ENCODE peak calls at places on chromosomes 13 and 19, in ten cellular contexts. One of them, this sample, is unnamed.

GRCh38 chr19:11361037-11361770 is 6.0 kb downstream of the PLPPR2 start:
- DNase-seq in fibroblast of lung: no peak
- DNase-seq in neural progenitor cell: peak; percentile 97
- DNase-seq in trophoblast cell: peak; percentile 88
- DNase-seq in keratinocyte: no peak
- DNase-seq in mammary epithelial cell: no peak
- DNase-seq in IMR-90: no peak
- DNase-seq in adipocyte: no peak
- DNase-seq in HCT116: no peak
- DNase-seq in neuronal stem cell: peak; percentile 86
- DNase-seq in this sample: no peak

GRCh38 chr13:50969691-50970090 is 60.1 kb downstream of the RNASEH2B start:
- DNase-seq in fibroblast of lung: peak; percentile 27
- DNase-seq in neural progenitor cell: peak; percentile 51
- DNase-seq in trophoblast cell: peak; percentile 19
- DNase-seq in keratinocyte: no peak
- DNase-seq in mammary epithelial cell: peak; percentile 16
- DNase-seq in IMR-90: no peak
- DNase-seq in adipocyte: peak; percentile 4
- DNase-seq in HCT116: no peak
- DNase-seq in neuronal stem cell: no peak
- DNase-seq in this sample: peak; percentile 16

GRCh38 chr13:38338089-38338488 is 11.6 kb upstream of the UFM1 start:
- DNase-seq in fibroblast of lung: no peak
- DNase-seq in neural progenitor cell: no peak
- DNase-seq in trophoblast cell: no peak
- DNase-seq in keratinocyte: no peak
- DNase-seq in mammary epithelial cell: no peak
- DNase-seq in IMR-90: no peak
- DNase-seq in adipocyte: no peak
- DNase-seq in HCT116: no peak
- DNase-seq in neuronal stem cell: no peak
- DNase-seq in this sample: no peak

GRCh38 chr19:12773571-12773970 is 1.8 kb downstream of the HOOK2 start:
- DNase-seq in fibroblast of lung: no peak
- DNase-seq in neural progenitor cell: no peak
- DNase-seq in trophoblast cell: no peak
- DNase-seq in keratinocyte: no peak
- DNase-seq in mammary epithelial cell: peak; percentile 21
- DNase-seq in IMR-90: peak; percentile 35
- DNase-seq in adipocyte: peak; percentile 41
- DNase-seq in HCT116: no peak
- DNase-seq in neuronal stem cell: no peak
- DNase-seq in this sample: no peak

GRCh38 chr13:97809576-97809975 is 143.9 kb upstream of the IPO5 start:
- DNase-seq in fibroblast of lung: peak; percentile 6
- DNase-seq in neural progenitor cell: no peak
- DNase-seq in trophoblast cell: no peak
- DNase-seq in keratinocyte: no peak
- DNase-seq in mammary epithelial cell: peak; percentile 10
- DNase-seq in IMR-90: peak; percentile 6
- DNase-seq in adipocyte: peak; percentile 44
- DNase-seq in HCT116: no peak
- DNase-seq in neuronal stem cell: no peak
- DNase-seq in this sample: no peak

GRCh38 chr13:98221234-98221633 is 44.2 kb upstream of the RNF113B start:
- DNase-seq in fibroblast of lung: no peak
- DNase-seq in neural progenitor cell: no peak
- DNase-seq in trophoblast cell: no peak
- DNase-seq in keratinocyte: no peak
- DNase-seq in mammary epithelial cell: no peak
- DNase-seq in IMR-90: no peak
- DNase-seq in adipocyte: no peak
- DNase-seq in HCT116: no peak
- DNase-seq in neuronal stem cell: no peak
- DNase-seq in this sample: no peak

GRCh38 chr19:35714601-35715354 is 3.0 kb upstream of the KMT2B start:
- DNase-seq in fibroblast of lung: no peak
- DNase-seq in neural progenitor cell: peak; percentile 42
- DNase-seq in trophoblast cell: no peak
- DNase-seq in keratinocyte: no peak
- DNase-seq in mammary epithelial cell: no peak
- DNase-seq in IMR-90: no peak
- DNase-seq in adipocyte: no peak
- DNase-seq in HCT116: no peak
- DNase-seq in neuronal stem cell: no peak
- DNase-seq in this sample: no peak

GRCh38 chr19:16429066-16429758 is 42.6 kb downstream of the EPS15L1 start:
- DNase-seq in fibroblast of lung: no peak
- DNase-seq in neural progenitor cell: no peak
- DNase-seq in trophoblast cell: no peak
- DNase-seq in keratinocyte: peak; percentile 1
- DNase-seq in mammary epithelial cell: peak; percentile 80
- DNase-seq in IMR-90: no peak
- DNase-seq in adipocyte: no peak
- DNase-seq in HCT116: no peak
- DNase-seq in neuronal stem cell: no peak
- DNase-seq in this sample: no peak

GRCh38 chr13:48775804-48776203 is 122.1 kb downstream of the CYSLTR2 start:
- DNase-seq in fibroblast of lung: peak; percentile 91
- DNase-seq in neural progenitor cell: no peak
- DNase-seq in trophoblast cell: peak; percentile 64
- DNase-seq in keratinocyte: no peak
- DNase-seq in mammary epithelial cell: peak; percentile 86
- DNase-seq in IMR-90: peak; percentile 97
- DNase-seq in adipocyte: peak; percentile 63
- DNase-seq in HCT116: no peak
- DNase-seq in neuronal stem cell: no peak
- DNase-seq in this sample: no peak

GRCh38 chr13:25300861-25301346 is 521 bp upstream of the NUP58 start:
- DNase-seq in fibroblast of lung: no peak
- DNase-seq in neural progenitor cell: peak; percentile 5
- DNase-seq in trophoblast cell: no peak
- DNase-seq in keratinocyte: no peak
- DNase-seq in mammary epithelial cell: no peak
- DNase-seq in IMR-90: no peak
- DNase-seq in adipocyte: no peak
- DNase-seq in HCT116: no peak
- DNase-seq in neuronal stem cell: no peak
- DNase-seq in this sample: no peak

GRCh38 chr19:46579286-46579944 is 21.7 kb upstream of the CALM3 start:
- DNase-seq in fibroblast of lung: no peak
- DNase-seq in neural progenitor cell: peak; percentile 55
- DNase-seq in trophoblast cell: no peak
- DNase-seq in keratinocyte: no peak
- DNase-seq in mammary epithelial cell: no peak
- DNase-seq in IMR-90: no peak
- DNase-seq in adipocyte: peak; percentile 10
- DNase-seq in HCT116: no peak
- DNase-seq in neuronal stem cell: peak; percentile 14
- DNase-seq in this sample: no peak

GRCh38 chr19:11295665-11296245 is at the start of gene TSPAN16:
- DNase-seq in fibroblast of lung: no peak
- DNase-seq in neural progenitor cell: peak; percentile 10
- DNase-seq in trophoblast cell: no peak
- DNase-seq in keratinocyte: no peak
- DNase-seq in mammary epithelial cell: no peak
- DNase-seq in IMR-90: no peak
- DNase-seq in adipocyte: no peak
- DNase-seq in HCT116: no peak
- DNase-seq in neuronal stem cell: no peak
- DNase-seq in this sample: no peak

GRCh38 chr19:6064016-6064702 is 46.1 kb downstream of the RFX2 start:
- DNase-seq in fibroblast of lung: no peak
- DNase-seq in neural progenitor cell: no peak
- DNase-seq in trophoblast cell: peak; percentile 67
- DNase-seq in keratinocyte: no peak
- DNase-seq in mammary epithelial cell: peak; percentile 42
- DNase-seq in IMR-90: no peak
- DNase-seq in adipocyte: no peak
- DNase-seq in HCT116: no peak
- DNase-seq in neuronal stem cell: no peak
- DNase-seq in this sample: no peak

GRCh38 chr19:343941-344624 is 513 bp downstream of the MIER2 start:
- DNase-seq in fibroblast of lung: peak; percentile 26
- DNase-seq in neural progenitor cell: peak; percentile 81
- DNase-seq in trophoblast cell: no peak
- DNase-seq in keratinocyte: no peak
- DNase-seq in mammary epithelial cell: no peak
- DNase-seq in IMR-90: no peak
- DNase-seq in adipocyte: peak; percentile 63
- DNase-seq in HCT116: no peak
- DNase-seq in neuronal stem cell: peak; percentile 39
- DNase-seq in this sample: no peak

GRCh38 chr19:343451-343931 is 1.1 kb downstream of the MIER2 start:
- DNase-seq in fibroblast of lung: no peak
- DNase-seq in neural progenitor cell: no peak
- DNase-seq in trophoblast cell: no peak
- DNase-seq in keratinocyte: no peak
- DNase-seq in mammary epithelial cell: peak; percentile 55
- DNase-seq in IMR-90: no peak
- DNase-seq in adipocyte: no peak
- DNase-seq in HCT116: no peak
- DNase-seq in neuronal stem cell: no peak
- DNase-seq in this sample: no peak

GRCh38 chr19:342801-343421 is 1.7 kb downstream of the MIER2 start:
- DNase-seq in fibroblast of lung: peak; percentile 69
- DNase-seq in neural progenitor cell: no peak
- DNase-seq in trophoblast cell: no peak
- DNase-seq in keratinocyte: no peak
- DNase-seq in mammary epithelial cell: peak; percentile 81
- DNase-seq in IMR-90: peak; percentile 93
- DNase-seq in adipocyte: peak; percentile 75
- DNase-seq in HCT116: peak; percentile 26
- DNase-seq in neuronal stem cell: no peak
- DNase-seq in this sample: no peak

GRCh38 chr19:345320-345879 is 804 bp upstream of the MIER2 start:
- DNase-seq in fibroblast of lung: no peak
- DNase-seq in neural progenitor cell: no peak
- DNase-seq in trophoblast cell: no peak
- DNase-seq in keratinocyte: no peak
- DNase-seq in mammary epithelial cell: no peak
- DNase-seq in IMR-90: no peak
- DNase-seq in adipocyte: no peak
- DNase-seq in HCT116: no peak
- DNase-seq in neuronal stem cell: no peak
- DNase-seq in this sample: no peak

DNA sequence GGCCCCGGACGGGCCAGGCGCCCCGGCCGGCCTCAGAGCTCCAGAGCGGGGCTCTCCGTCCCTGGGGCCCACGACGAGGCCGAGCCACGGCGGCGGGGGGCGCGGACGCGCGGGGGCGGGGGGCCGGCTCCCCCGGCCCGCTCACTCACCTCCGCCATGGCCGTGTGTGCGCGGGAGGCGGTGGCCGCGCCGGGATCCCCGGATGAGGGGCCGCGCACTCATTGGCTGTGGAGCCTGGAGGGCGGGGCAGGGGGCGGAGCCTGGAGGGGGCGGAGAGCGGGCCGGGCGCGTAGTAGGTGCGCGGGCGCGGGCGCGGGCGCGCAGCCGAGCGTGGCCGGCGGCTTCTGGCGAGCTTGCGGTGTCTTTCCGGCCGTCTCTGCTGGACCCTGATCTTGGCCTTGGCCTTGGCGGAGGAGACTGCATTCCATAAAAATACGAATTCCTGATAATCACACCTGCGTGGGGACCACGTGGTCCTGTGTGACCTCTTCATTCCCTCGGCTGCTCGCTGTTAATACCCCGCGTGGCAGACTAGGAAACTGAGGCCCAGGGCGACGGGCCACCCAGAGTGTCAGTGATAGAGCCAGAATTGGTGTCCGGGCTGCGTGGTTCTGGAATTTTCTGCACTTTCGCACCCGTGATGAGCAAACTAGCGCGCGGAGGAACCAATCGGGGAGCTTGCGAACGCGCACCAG is at the start of gene MIER2:
- DNase-seq in fibroblast of lung: peak; percentile 76
- DNase-seq in neural progenitor cell: peak; percentile 90
- DNase-seq in trophoblast cell: peak; percentile 45
- DNase-seq in keratinocyte: no peak
- DNase-seq in mammary epithelial cell: peak; percentile 64
- DNase-seq in IMR-90: peak; percentile 68
- DNase-seq in adipocyte: peak; percentile 93
- DNase-seq in HCT116: peak; percentile 35
- DNase-seq in neuronal stem cell: peak; percentile 84
- DNase-seq in this sample: peak; percentile 72
- H3K9ac ChIP-seq in fibroblast of lung: peak within 1 kb of the TSS; percentile 76
- H3K9ac ChIP-seq in neural progenitor cell: peak within 1 kb of the TSS; percentile 75
- H3K9ac ChIP-seq in trophoblast cell: peak within 1 kb of the TSS; percentile 90
- H3K9ac ChIP-seq in keratinocyte: peak within 1 kb of the TSS; percentile 70
- H3K9ac ChIP-seq in mammary epithelial cell: peak within 1 kb of the TSS; percentile 69
- H3K9ac ChIP-seq in IMR-90: peak within 1 kb of the TSS; percentile 83
- H3K9ac ChIP-seq in adipocyte: peak within 1 kb of the TSS; percentile 74
- H3K9ac ChIP-seq in HCT116: peak within 1 kb of the TSS; percentile 78
- H3K9ac ChIP-seq in neuronal stem cell: peak within 1 kb of the TSS; percentile 80
- H3K9ac ChIP-seq in this sample: peak within 1 kb of the TSS; percentile 72

GRCh38 chr13:55155046-55155445 is 1985.7 kb upstream of the PRR20A start:
- DNase-seq in fibroblast of lung: no peak
- DNase-seq in neural progenitor cell: no peak
- DNase-seq in trophoblast cell: no peak
- DNase-seq in keratinocyte: no peak
- DNase-seq in mammary epithelial cell: no peak
- DNase-seq in IMR-90: no peak
- DNase-seq in adipocyte: no peak
- DNase-seq in HCT116: no peak
- DNase-seq in neuronal stem cell: no peak
- DNase-seq in this sample: no peak
- H3K9me3 ChIP-seq in fibroblast of lung: no peaks in the 10 kb centered on the region
- H3K9me3 ChIP-seq in neural progenitor cell: no peaks in the 10 kb centered on the region
- H3K9me3 ChIP-seq in trophoblast cell: peaks cover 3% of the 10 kb centered on the region
- H3K9me3 ChIP-seq in keratinocyte: peaks cover 1% of the 10 kb centered on the region
- H3K9me3 ChIP-seq in mammary epithelial cell: peaks cover 13% of the 10 kb centered on the region
- H3K9me3 ChIP-seq in IMR-90: peaks cover 12% of the 10 kb centered on the region
- H3K9me3 ChIP-seq in adipocyte: no peaks in the 10 kb centered on the region
- H3K9me3 ChIP-seq in HCT116: peaks cover 7% of the 10 kb centered on the region
- H3K9me3 ChIP-seq in neuronal stem cell: peaks cover 7% of the 10 kb centered on the region
- H3K9me3 ChIP-seq in this sample: no peaks in the 10 kb centered on the region

GRCh38 chr13:110734561-110734960 is 21.1 kb downstream of the ING1 start:
- DNase-seq in fibroblast of lung: no peak
- DNase-seq in neural progenitor cell: no peak
- DNase-seq in trophoblast cell: no peak
- DNase-seq in keratinocyte: no peak
- DNase-seq in mammary epithelial cell: no peak
- DNase-seq in IMR-90: no peak
- DNase-seq in adipocyte: no peak
- DNase-seq in HCT116: no peak
- DNase-seq in neuronal stem cell: no peak
- DNase-seq in this sample: no peak
- H3K9ac ChIP-seq in fibroblast of lung: no peak overlapping the region
- H3K9ac ChIP-seq in neural progenitor cell: no peak overlapping the region
- H3K9ac ChIP-seq in trophoblast cell: no peak overlapping the region
- H3K9ac ChIP-seq in keratinocyte: no peak overlapping the region
- H3K9ac ChIP-seq in mammary epithelial cell: no peak overlapping the region
- H3K9ac ChIP-seq in IMR-90: no peak overlapping the region
- H3K9ac ChIP-seq in adipocyte: no peak overlapping the region
- H3K9ac ChIP-seq in HCT116: no peak overlapping the region
- H3K9ac ChIP-seq in neuronal stem cell: no peak overlapping the region
- H3K9ac ChIP-seq in this sample: no peak overlapping the region

DNA sequence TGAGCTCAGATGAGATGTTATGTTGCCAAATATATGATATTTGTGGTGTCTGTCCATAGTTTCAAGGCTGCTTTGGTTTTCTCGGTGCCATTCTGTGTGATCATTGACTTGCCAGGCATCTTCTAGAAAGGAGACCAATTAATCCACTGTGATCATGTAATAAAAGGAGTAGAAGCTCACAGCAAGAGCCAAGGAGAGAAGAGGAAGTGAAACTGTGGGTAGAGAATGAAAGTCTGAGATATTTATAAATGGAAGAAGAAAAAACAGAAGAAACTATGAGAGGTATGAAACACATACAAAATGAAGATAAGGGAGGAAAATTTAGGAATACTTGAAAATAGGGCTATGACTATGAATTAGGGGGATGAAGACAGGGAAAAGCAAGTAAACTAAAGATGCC is 11.1 kb upstream of the ZNF613 start:
- DNase-seq in fibroblast of lung: no peak
- DNase-seq in neural progenitor cell: no peak
- DNase-seq in trophoblast cell: no peak
- DNase-seq in keratinocyte: no peak
- DNase-seq in mammary epithelial cell: no peak
- DNase-seq in IMR-90: no peak
- DNase-seq in adipocyte: no peak
- DNase-seq in HCT116: no peak
- DNase-seq in neuronal stem cell: no peak
- DNase-seq in this sample: no peak
- H3K9me3 ChIP-seq in fibroblast of lung: no peaks in the 10 kb centered on the region
- H3K9me3 ChIP-seq in neural progenitor cell: peaks cover 34% of the 10 kb centered on the region
- H3K9me3 ChIP-seq in trophoblast cell: peaks cover 15% of the 10 kb centered on the region
- H3K9me3 ChIP-seq in keratinocyte: peaks cover 6% of the 10 kb centered on the region
- H3K9me3 ChIP-seq in mammary epithelial cell: peaks cover 64% of the 10 kb centered on the region
- H3K9me3 ChIP-seq in IMR-90: peaks cover 42% of the 10 kb centered on the region
- H3K9me3 ChIP-seq in adipocyte: peaks cover 91% of the 10 kb centered on the region
- H3K9me3 ChIP-seq in HCT116: peaks cover 39% of the 10 kb centered on the region
- H3K9me3 ChIP-seq in neuronal stem cell: peaks cover 56% of the 10 kb centered on the region
- H3K9me3 ChIP-seq in this sample: peaks cover 96% of the 10 kb centered on the region